ENCODE peak calls at places on chromosomes 11 and 22, in ten cellular contexts. One of them, this sample, is unnamed.

GRCh38 chr11:61959026-61959608 is 8.3 kb downstream of the FTH1 start:
- DNase-seq in AG10803: no peak
- DNase-seq in HEK293T: no peak
- DNase-seq in colonic mucosa: no peak
- DNase-seq in OCI-LY7: no peak
- DNase-seq in GM12865: no peak
- DNase-seq in HTR-8/SVneo: no peak
- DNase-seq in dorsolateral prefrontal cortex: peak; percentile 5
- DNase-seq in naive thymus-derived CD4-positive, alpha-beta T cell: no peak
- DNase-seq in iris pigment epithelial cell: no peak
- DNase-seq in this sample: no peak

GRCh38 chr11:11786234-11786633 is 55.5 kb upstream of the USP47 start:
- DNase-seq in iris pigment epithelial cell: no peak
- DNase-seq in colonic mucosa: no peak
- DNase-seq in OCI-LY7: no peak
- DNase-seq in AG10803: peak; percentile 17
- DNase-seq in GM12865: no peak
- DNase-seq in HEK293T: no peak
- DNase-seq in HTR-8/SVneo: no peak
- DNase-seq in naive thymus-derived CD4-positive, alpha-beta T cell: no peak
- DNase-seq in dorsolateral prefrontal cortex: no peak
- DNase-seq in this sample: no peak

GRCh38 chr11:17839450-17839849 is 104.9 kb downstream of the KCNC1 start:
- DNase-seq in HTR-8/SVneo: no peak
- DNase-seq in AG10803: no peak
- DNase-seq in HEK293T: no peak
- DNase-seq in GM12865: no peak
- DNase-seq in colonic mucosa: no peak
- DNase-seq in iris pigment epithelial cell: no peak
- DNase-seq in dorsolateral prefrontal cortex: no peak
- DNase-seq in naive thymus-derived CD4-positive, alpha-beta T cell: no peak
- DNase-seq in OCI-LY7: no peak
- DNase-seq in this sample: no peak

GRCh38 chr11:120013325-120014250 is 124.3 kb downstream of the TRIM29 start:
- DNase-seq in HTR-8/SVneo: peak; percentile 61
- DNase-seq in AG10803: peak; percentile 12
- DNase-seq in naive thymus-derived CD4-positive, alpha-beta T cell: no peak
- DNase-seq in OCI-LY7: peak; percentile 5
- DNase-seq in dorsolateral prefrontal cortex: peak; percentile 79
- DNase-seq in HEK293T: peak; percentile 82
- DNase-seq in iris pigment epithelial cell: peak; percentile 39
- DNase-seq in GM12865: peak; percentile 40
- DNase-seq in colonic mucosa: peak; percentile 63
- DNase-seq in this sample: peak; percentile 57

GRCh38 chr11:128294001-128294684 is 293.2 kb downstream of the ETS1 start:
- DNase-seq in iris pigment epithelial cell: no peak
- DNase-seq in OCI-LY7: no peak
- DNase-seq in HTR-8/SVneo: no peak
- DNase-seq in HEK293T: no peak
- DNase-seq in GM12865: no peak
- DNase-seq in naive thymus-derived CD4-positive, alpha-beta T cell: no peak
- DNase-seq in AG10803: no peak
- DNase-seq in dorsolateral prefrontal cortex: no peak
- DNase-seq in colonic mucosa: no peak
- DNase-seq in this sample: no peak

GRCh38 chr11:9753031-9753430 is 89.2 kb downstream of the SWAP70 start:
- DNase-seq in OCI-LY7: no peak
- DNase-seq in AG10803: peak; percentile 74
- DNase-seq in naive thymus-derived CD4-positive, alpha-beta T cell: no peak
- DNase-seq in dorsolateral prefrontal cortex: no peak
- DNase-seq in iris pigment epithelial cell: peak; percentile 84
- DNase-seq in HTR-8/SVneo: no peak
- DNase-seq in colonic mucosa: no peak
- DNase-seq in GM12865: no peak
- DNase-seq in HEK293T: no peak
- DNase-seq in this sample: no peak

GRCh38 chr11:131253142-131253884 is 117.1 kb upstream of the NTM start:
- DNase-seq in OCI-LY7: no peak
- DNase-seq in naive thymus-derived CD4-positive, alpha-beta T cell: no peak
- DNase-seq in iris pigment epithelial cell: no peak
- DNase-seq in AG10803: no peak
- DNase-seq in HEK293T: no peak
- DNase-seq in HTR-8/SVneo: no peak
- DNase-seq in GM12865: no peak
- DNase-seq in dorsolateral prefrontal cortex: no peak
- DNase-seq in colonic mucosa: no peak
- DNase-seq in this sample: no peak

GRCh38 chr22:33331017-33331416 is 272.8 kb upstream of the SYN3 start:
- DNase-seq in OCI-LY7: no peak
- DNase-seq in dorsolateral prefrontal cortex: no peak
- DNase-seq in iris pigment epithelial cell: no peak
- DNase-seq in colonic mucosa: no peak
- DNase-seq in HEK293T: no peak
- DNase-seq in AG10803: no peak
- DNase-seq in GM12865: no peak
- DNase-seq in naive thymus-derived CD4-positive, alpha-beta T cell: no peak
- DNase-seq in HTR-8/SVneo: no peak
- DNase-seq in this sample: no peak

GRCh38 chr11:6812391-6813005 is 13.0 kb upstream of the OR6A2 start:
- DNase-seq in OCI-LY7: peak; percentile 61
- DNase-seq in AG10803: peak; percentile 38
- DNase-seq in dorsolateral prefrontal cortex: no peak
- DNase-seq in colonic mucosa: peak; percentile 29
- DNase-seq in naive thymus-derived CD4-positive, alpha-beta T cell: peak; percentile 55
- DNase-seq in iris pigment epithelial cell: peak; percentile 36
- DNase-seq in HEK293T: peak; percentile 67
- DNase-seq in GM12865: peak; percentile 68
- DNase-seq in HTR-8/SVneo: peak; percentile 23
- DNase-seq in this sample: no peak

GRCh38 chr11:112881461-112881860 is 79.8 kb upstream of the NCAM1 start:
- DNase-seq in naive thymus-derived CD4-positive, alpha-beta T cell: no peak
- DNase-seq in AG10803: peak; percentile 62
- DNase-seq in colonic mucosa: peak; percentile 49
- DNase-seq in GM12865: no peak
- DNase-seq in HTR-8/SVneo: peak; percentile 58
- DNase-seq in dorsolateral prefrontal cortex: peak; percentile 94
- DNase-seq in HEK293T: no peak
- DNase-seq in OCI-LY7: no peak
- DNase-seq in iris pigment epithelial cell: peak; percentile 76
- DNase-seq in this sample: peak; percentile 31

GRCh38 chr22:21587803-21588611 is 20.5 kb downstream of the UBE2L3 start:
- DNase-seq in OCI-LY7: peak; percentile 76
- DNase-seq in GM12865: peak; percentile 83
- DNase-seq in iris pigment epithelial cell: peak; percentile 45
- DNase-seq in HTR-8/SVneo: no peak
- DNase-seq in HEK293T: no peak
- DNase-seq in colonic mucosa: no peak
- DNase-seq in AG10803: peak; percentile 45
- DNase-seq in dorsolateral prefrontal cortex: peak; percentile 68
- DNase-seq in naive thymus-derived CD4-positive, alpha-beta T cell: no peak
- DNase-seq in this sample: peak; percentile 22

GRCh38 chr11:88338223-88338661 is 706 bp upstream of the CTSC start:
- DNase-seq in dorsolateral prefrontal cortex: no peak
- DNase-seq in iris pigment epithelial cell: peak; percentile 94
- DNase-seq in GM12865: peak; percentile 85
- DNase-seq in AG10803: peak; percentile 76
- DNase-seq in naive thymus-derived CD4-positive, alpha-beta T cell: peak; percentile 30
- DNase-seq in HEK293T: peak; percentile 21
- DNase-seq in OCI-LY7: peak; percentile 72
- DNase-seq in HTR-8/SVneo: peak; percentile 44
- DNase-seq in colonic mucosa: peak; percentile 55
- DNase-seq in this sample: peak; percentile 60

GRCh38 chr11:20964985-20965384 is 295.6 kb downstream of the NELL1 start:
- DNase-seq in colonic mucosa: no peak
- DNase-seq in naive thymus-derived CD4-positive, alpha-beta T cell: no peak
- DNase-seq in GM12865: no peak
- DNase-seq in AG10803: no peak
- DNase-seq in dorsolateral prefrontal cortex: no peak
- DNase-seq in OCI-LY7: no peak
- DNase-seq in iris pigment epithelial cell: no peak
- DNase-seq in HEK293T: no peak
- DNase-seq in HTR-8/SVneo: no peak
- DNase-seq in this sample: no peak

GRCh38 chr11:101083334-101083733 is 46.3 kb downstream of the PGR start:
- DNase-seq in HEK293T: no peak
- DNase-seq in GM12865: no peak
- DNase-seq in AG10803: no peak
- DNase-seq in naive thymus-derived CD4-positive, alpha-beta T cell: no peak
- DNase-seq in HTR-8/SVneo: no peak
- DNase-seq in iris pigment epithelial cell: no peak
- DNase-seq in dorsolateral prefrontal cortex: no peak
- DNase-seq in colonic mucosa: no peak
- DNase-seq in OCI-LY7: no peak
- DNase-seq in this sample: no peak

GRCh38 chr22:19783531-19784395 is 23.2 kb downstream of the TBX1 start:
- DNase-seq in iris pigment epithelial cell: no peak
- DNase-seq in OCI-LY7: no peak
- DNase-seq in GM12865: no peak
- DNase-seq in HTR-8/SVneo: no peak
- DNase-seq in dorsolateral prefrontal cortex: no peak
- DNase-seq in AG10803: no peak
- DNase-seq in naive thymus-derived CD4-positive, alpha-beta T cell: no peak
- DNase-seq in colonic mucosa: no peak
- DNase-seq in HEK293T: no peak
- DNase-seq in this sample: no peak

GRCh38 chr11:123197711-123198110 is 2.7 kb upstream of the CLMP start:
- DNase-seq in AG10803: peak; percentile 91
- DNase-seq in HTR-8/SVneo: peak; percentile 75
- DNase-seq in iris pigment epithelial cell: peak; percentile 94
- DNase-seq in colonic mucosa: no peak
- DNase-seq in naive thymus-derived CD4-positive, alpha-beta T cell: no peak
- DNase-seq in OCI-LY7: no peak
- DNase-seq in dorsolateral prefrontal cortex: no peak
- DNase-seq in HEK293T: no peak
- DNase-seq in GM12865: no peak
- DNase-seq in this sample: no peak

GRCh38 chr22:32612834-32613233 is 138.2 kb downstream of the FBXO7 start:
- DNase-seq in naive thymus-derived CD4-positive, alpha-beta T cell: no peak
- DNase-seq in iris pigment epithelial cell: no peak
- DNase-seq in HTR-8/SVneo: no peak
- DNase-seq in GM12865: no peak
- DNase-seq in HEK293T: no peak
- DNase-seq in dorsolateral prefrontal cortex: no peak
- DNase-seq in colonic mucosa: no peak
- DNase-seq in AG10803: no peak
- DNase-seq in OCI-LY7: no peak
- DNase-seq in this sample: no peak

GRCh38 chr22:23774922-23775436 is 2.3 kb downstream of the MMP11 start:
- DNase-seq in iris pigment epithelial cell: peak; percentile 54
- DNase-seq in HEK293T: no peak
- DNase-seq in HTR-8/SVneo: no peak
- DNase-seq in GM12865: no peak
- DNase-seq in colonic mucosa: no peak
- DNase-seq in dorsolateral prefrontal cortex: no peak
- DNase-seq in naive thymus-derived CD4-positive, alpha-beta T cell: no peak
- DNase-seq in OCI-LY7: no peak
- DNase-seq in AG10803: peak; percentile 77
- DNase-seq in this sample: no peak

GRCh38 chr11:113567867-113568266 is 92.7 kb upstream of the DRD2 start:
- DNase-seq in dorsolateral prefrontal cortex: no peak
- DNase-seq in colonic mucosa: no peak
- DNase-seq in naive thymus-derived CD4-positive, alpha-beta T cell: no peak
- DNase-seq in HEK293T: no peak
- DNase-seq in GM12865: no peak
- DNase-seq in HTR-8/SVneo: no peak
- DNase-seq in OCI-LY7: no peak
- DNase-seq in AG10803: no peak
- DNase-seq in iris pigment epithelial cell: no peak
- DNase-seq in this sample: no peak

GRCh38 chr11:78414321-78415051 is 3.1 kb downstream of the GAB2 start:
- DNase-seq in OCI-LY7: peak; percentile 42
- DNase-seq in AG10803: no peak
- DNase-seq in iris pigment epithelial cell: peak; percentile 39
- DNase-seq in GM12865: no peak
- DNase-seq in dorsolateral prefrontal cortex: no peak
- DNase-seq in colonic mucosa: no peak
- DNase-seq in HTR-8/SVneo: peak; percentile 48
- DNase-seq in HEK293T: peak; percentile 17
- DNase-seq in naive thymus-derived CD4-positive, alpha-beta T cell: no peak
- DNase-seq in this sample: no peak

GRCh38 chr11:2885017-2885675 is 429 bp downstream of the CDKN1C start:
- DNase-seq in HTR-8/SVneo: peak; percentile 53
- DNase-seq in naive thymus-derived CD4-positive, alpha-beta T cell: no peak
- DNase-seq in iris pigment epithelial cell: peak; percentile 58
- DNase-seq in OCI-LY7: no peak
- DNase-seq in dorsolateral prefrontal cortex: no peak
- DNase-seq in GM12865: no peak
- DNase-seq in HEK293T: peak; percentile 48
- DNase-seq in colonic mucosa: peak; percentile 65
- DNase-seq in AG10803: peak; percentile 49
- DNase-seq in this sample: peak; percentile 71

GRCh38 chr11:13287026-13287425 is 9.4 kb downstream of the BMAL1 start:
- DNase-seq in iris pigment epithelial cell: no peak
- DNase-seq in OCI-LY7: no peak
- DNase-seq in AG10803: no peak
- DNase-seq in colonic mucosa: no peak
- DNase-seq in HTR-8/SVneo: no peak
- DNase-seq in dorsolateral prefrontal cortex: no peak
- DNase-seq in GM12865: no peak
- DNase-seq in HEK293T: no peak
- DNase-seq in naive thymus-derived CD4-positive, alpha-beta T cell: no peak
- DNase-seq in this sample: no peak

GRCh38 chr11:15119826-15120225 is 5.1 kb downstream of the INSC start:
- DNase-seq in OCI-LY7: no peak
- DNase-seq in AG10803: peak; percentile 29
- DNase-seq in HTR-8/SVneo: no peak
- DNase-seq in naive thymus-derived CD4-positive, alpha-beta T cell: no peak
- DNase-seq in dorsolateral prefrontal cortex: no peak
- DNase-seq in iris pigment epithelial cell: no peak
- DNase-seq in HEK293T: no peak
- DNase-seq in colonic mucosa: no peak
- DNase-seq in GM12865: no peak
- DNase-seq in this sample: no peak

GRCh38 chr11:34002420-34002819 is 49.1 kb upstream of the CAPRIN1 start:
- DNase-seq in OCI-LY7: no peak
- DNase-seq in HEK293T: no peak
- DNase-seq in GM12865: no peak
- DNase-seq in naive thymus-derived CD4-positive, alpha-beta T cell: no peak
- DNase-seq in iris pigment epithelial cell: no peak
- DNase-seq in AG10803: no peak
- DNase-seq in colonic mucosa: peak; percentile 75
- DNase-seq in dorsolateral prefrontal cortex: no peak
- DNase-seq in HTR-8/SVneo: no peak
- DNase-seq in this sample: peak; percentile 58

GRCh38 chr11:93532285-93532789 is 10.9 kb downstream of the SMCO4 start:
- DNase-seq in naive thymus-derived CD4-positive, alpha-beta T cell: no peak
- DNase-seq in dorsolateral prefrontal cortex: no peak
- DNase-seq in iris pigment epithelial cell: peak; percentile 56
- DNase-seq in OCI-LY7: no peak
- DNase-seq in AG10803: no peak
- DNase-seq in colonic mucosa: no peak
- DNase-seq in GM12865: no peak
- DNase-seq in HEK293T: no peak
- DNase-seq in HTR-8/SVneo: no peak
- DNase-seq in this sample: no peak

GRCh38 chr22:49307071-49307830 is 520.4 kb downstream of the BRD1 start:
- DNase-seq in GM12865: no peak
- DNase-seq in dorsolateral prefrontal cortex: peak; percentile 22
- DNase-seq in naive thymus-derived CD4-positive, alpha-beta T cell: no peak
- DNase-seq in OCI-LY7: peak; percentile 29
- DNase-seq in colonic mucosa: peak; percentile 13
- DNase-seq in HTR-8/SVneo: no peak
- DNase-seq in iris pigment epithelial cell: no peak
- DNase-seq in AG10803: no peak
- DNase-seq in HEK293T: no peak
- DNase-seq in this sample: no peak

GRCh38 chr11:65446446-65447277 is 24.1 kb downstream of the NEAT1 start:
- DNase-seq in iris pigment epithelial cell: peak; percentile 50
- DNase-seq in AG10803: peak; percentile 59
- DNase-seq in OCI-LY7: no peak
- DNase-seq in naive thymus-derived CD4-positive, alpha-beta T cell: no peak
- DNase-seq in HEK293T: no peak
- DNase-seq in HTR-8/SVneo: no peak
- DNase-seq in dorsolateral prefrontal cortex: no peak
- DNase-seq in colonic mucosa: no peak
- DNase-seq in GM12865: no peak
- DNase-seq in this sample: no peak

GRCh38 chr11:4467811-4468606 is 14.4 kb upstream of the OR52K1 start:
- DNase-seq in HEK293T: no peak
- DNase-seq in colonic mucosa: no peak
- DNase-seq in AG10803: no peak
- DNase-seq in OCI-LY7: no peak
- DNase-seq in iris pigment epithelial cell: no peak
- DNase-seq in GM12865: no peak
- DNase-seq in naive thymus-derived CD4-positive, alpha-beta T cell: no peak
- DNase-seq in dorsolateral prefrontal cortex: no peak
- DNase-seq in HTR-8/SVneo: no peak
- DNase-seq in this sample: no peak